ENCODE peak calls at places on chromosomes 12 and 14, in four cellular contexts. One of them, this sample, is unnamed.

GRCh38 chr12:9134981-9135628 is 19.4 kb upstream of the A2M start:
- DNase-seq in aorta: no peak
- DNase-seq in stomach: no peak
- DNase-seq in esophagus muscularis mucosa: no peak
- DNase-seq in this sample: no peak

GRCh38 chr12:67460388-67460787 is 188.2 kb upstream of the DYRK2 start:
- DNase-seq in aorta: no peak
- DNase-seq in stomach: no peak
- DNase-seq in esophagus muscularis mucosa: no peak
- DNase-seq in this sample: no peak

GRCh38 chr12:62893276-62893675 is 41.7 kb downstream of the PPM1H start:
- DNase-seq in aorta: no peak
- DNase-seq in stomach: no peak
- DNase-seq in esophagus muscularis mucosa: no peak
- DNase-seq in this sample: no peak

GRCh38 chr12:102504871-102505270 is 24.5 kb upstream of the IGF1 start:
- DNase-seq in aorta: no peak
- DNase-seq in stomach: no peak
- DNase-seq in esophagus muscularis mucosa: no peak
- DNase-seq in this sample: no peak

GRCh38 chr12:30587782-30588181 is 107.9 kb downstream of the IPO8 start:
- DNase-seq in aorta: no peak
- DNase-seq in stomach: no peak
- DNase-seq in esophagus muscularis mucosa: no peak
- DNase-seq in this sample: no peak

GRCh38 chr14:101054671-101055070 is 151.1 kb upstream of the RTL1 start:
- DNase-seq in aorta: no peak
- DNase-seq in stomach: no peak
- DNase-seq in esophagus muscularis mucosa: no peak
- DNase-seq in this sample: no peak

GRCh38 chr12:130862161-130862560 is 9.7 kb upstream of the RAN start:
- DNase-seq in aorta: peak
- DNase-seq in stomach: no peak
- DNase-seq in esophagus muscularis mucosa: no peak
- DNase-seq in this sample: no peak

GRCh38 chr12:76883826-76884225 is 5.0 kb upstream of the CSRP2 start:
- DNase-seq in aorta: no peak
- DNase-seq in stomach: no peak
- DNase-seq in esophagus muscularis mucosa: no peak
- DNase-seq in this sample: peak

GRCh38 chr12:76747245-76747644 is 16.7 kb upstream of the ZDHHC17 start:
- DNase-seq in aorta: no peak
- DNase-seq in stomach: no peak
- DNase-seq in esophagus muscularis mucosa: no peak
- DNase-seq in this sample: no peak

GRCh38 chr14:92414685-92415084 is 91.7 kb downstream of the SLC24A4 start:
- DNase-seq in aorta: no peak
- DNase-seq in stomach: no peak
- DNase-seq in esophagus muscularis mucosa: no peak
- DNase-seq in this sample: no peak

GRCh38 chr14:20305265-20306078 is at the start of gene TTC5:
- DNase-seq in aorta: peak
- DNase-seq in stomach: peak
- DNase-seq in esophagus muscularis mucosa: peak
- DNase-seq in this sample: peak

GRCh38 chr12:132194056-132194455 is 49.8 kb downstream of the NOC4L start:
- DNase-seq in aorta: no peak
- DNase-seq in stomach: no peak
- DNase-seq in esophagus muscularis mucosa: no peak
- DNase-seq in this sample: peak

GRCh38 chr12:27285395-27285794 is 41.3 kb downstream of the STK38L start:
- DNase-seq in aorta: no peak
- DNase-seq in stomach: no peak
- DNase-seq in esophagus muscularis mucosa: no peak
- DNase-seq in this sample: peak

GRCh38 chr12:75558262-75558661 is 46.9 kb upstream of the KRR1 start:
- DNase-seq in aorta: no peak
- DNase-seq in stomach: no peak
- DNase-seq in esophagus muscularis mucosa: no peak
- DNase-seq in this sample: no peak

GRCh38 chr12:34294671-34295365 is 272.5 kb downstream of the ALG10 start:
- DNase-seq in aorta: peak
- DNase-seq in stomach: no peak
- DNase-seq in esophagus muscularis mucosa: no peak
- DNase-seq in this sample: no peak

GRCh38 chr14:88533203-88533602 is 21.6 kb downstream of the PTPN21 start:
- DNase-seq in aorta: no peak
- DNase-seq in stomach: no peak
- DNase-seq in esophagus muscularis mucosa: no peak
- DNase-seq in this sample: no peak

GRCh38 chr14:75793806-75794205 is 132.8 kb downstream of the TTLL5 start:
- DNase-seq in aorta: no peak
- DNase-seq in stomach: no peak
- DNase-seq in esophagus muscularis mucosa: no peak
- DNase-seq in this sample: peak

GRCh38 chr14:32457213-32457920 is 128.3 kb downstream of the AKAP6 start:
- DNase-seq in aorta: no peak
- DNase-seq in stomach: no peak
- DNase-seq in esophagus muscularis mucosa: no peak
- DNase-seq in this sample: peak

GRCh38 chr12:107684990-107685359 is 624 bp upstream of the PWP1 start:
- DNase-seq in aorta: no peak
- DNase-seq in stomach: no peak
- DNase-seq in esophagus muscularis mucosa: no peak
- DNase-seq in this sample: peak

GRCh38 chr14:101585211-101585610 is 23.9 kb downstream of the DIO3 start:
- DNase-seq in aorta: no peak
- DNase-seq in stomach: no peak
- DNase-seq in esophagus muscularis mucosa: no peak
- DNase-seq in this sample: no peak

GRCh38 chr14:51176819-51177218 is 63.2 kb upstream of the TMX1 start:
- DNase-seq in aorta: no peak
- DNase-seq in stomach: no peak
- DNase-seq in esophagus muscularis mucosa: no peak
- DNase-seq in this sample: no peak

GRCh38 chr14:58368951-58369350 is 26.8 kb upstream of the TOMM20L start:
- DNase-seq in aorta: no peak
- DNase-seq in stomach: no peak
- DNase-seq in esophagus muscularis mucosa: no peak
- DNase-seq in this sample: peak

GRCh38 chr12:82756303-82756702 is 69.6 kb downstream of the TMTC2 start:
- DNase-seq in aorta: no peak
- DNase-seq in stomach: no peak
- DNase-seq in esophagus muscularis mucosa: no peak
- DNase-seq in this sample: no peak

GRCh38 chr12:67826148-67826547 is 163.1 kb upstream of the IFNG-AS1 start:
- DNase-seq in aorta: no peak
- DNase-seq in stomach: no peak
- DNase-seq in esophagus muscularis mucosa: no peak
- DNase-seq in this sample: peak

GRCh38 chr12:24297516-24297915 is 348.0 kb upstream of the SOX5 start:
- DNase-seq in aorta: no peak
- DNase-seq in stomach: no peak
- DNase-seq in esophagus muscularis mucosa: no peak
- DNase-seq in this sample: no peak

GRCh38 chr12:113820842-113821241 is 145.3 kb downstream of the RBM19 start:
- DNase-seq in aorta: no peak
- DNase-seq in stomach: no peak
- DNase-seq in esophagus muscularis mucosa: no peak
- DNase-seq in this sample: no peak

GRCh38 chr12:18905134-18905533 is 167.2 kb downstream of the CAPZA3 start:
- DNase-seq in aorta: no peak
- DNase-seq in stomach: no peak
- DNase-seq in esophagus muscularis mucosa: no peak
- DNase-seq in this sample: no peak

GRCh38 chr12:57477710-57478681 is 1.7 kb downstream of the ARHGAP9 start:
- DNase-seq in aorta: peak
- DNase-seq in stomach: no peak
- DNase-seq in esophagus muscularis mucosa: no peak
- DNase-seq in this sample: no peak

GRCh38 chr12:76952995-76953394 is 74.2 kb upstream of the CSRP2 start:
- DNase-seq in aorta: no peak
- DNase-seq in stomach: no peak
- DNase-seq in esophagus muscularis mucosa: no peak
- DNase-seq in this sample: peak

GRCh38 chr14:77219591-77219990 is 38.0 kb downstream of the TMEM63C start:
- DNase-seq in aorta: no peak
- DNase-seq in stomach: peak
- DNase-seq in esophagus muscularis mucosa: no peak
- DNase-seq in this sample: no peak

GRCh38 chr14:57617510-57617909 is 123.9 kb upstream of the CCDC198 start:
- DNase-seq in aorta: no peak
- DNase-seq in stomach: no peak
- DNase-seq in esophagus muscularis mucosa: no peak
- DNase-seq in this sample: no peak

GRCh38 chr12:13177373-13177772 is 19.2 kb upstream of the EMP1 start:
- DNase-seq in aorta: no peak
- DNase-seq in stomach: no peak
- DNase-seq in esophagus muscularis mucosa: peak
- DNase-seq in this sample: peak

GRCh38 chr12:93784339-93785086 is 107.3 kb downstream of the CRADD start:
- DNase-seq in aorta: no peak
- DNase-seq in stomach: no peak
- DNase-seq in esophagus muscularis mucosa: peak
- DNase-seq in this sample: peak

GRCh38 chr12:131830335-131831020 is 2.3 kb downstream of the MMP17 start:
- DNase-seq in aorta: peak
- DNase-seq in stomach: peak
- DNase-seq in esophagus muscularis mucosa: peak
- DNase-seq in this sample: peak

GRCh38 chr14:61468063-61468825 is 146.9 kb downstream of the PRKCH start:
- DNase-seq in aorta: no peak
- DNase-seq in stomach: no peak
- DNase-seq in esophagus muscularis mucosa: peak
- DNase-seq in this sample: no peak

GRCh38 chr14:23433457-23433856 is 2.0 kb downstream of the MYH7 start:
- DNase-seq in aorta: no peak
- DNase-seq in stomach: no peak
- DNase-seq in esophagus muscularis mucosa: no peak
- DNase-seq in this sample: no peak

DNA sequence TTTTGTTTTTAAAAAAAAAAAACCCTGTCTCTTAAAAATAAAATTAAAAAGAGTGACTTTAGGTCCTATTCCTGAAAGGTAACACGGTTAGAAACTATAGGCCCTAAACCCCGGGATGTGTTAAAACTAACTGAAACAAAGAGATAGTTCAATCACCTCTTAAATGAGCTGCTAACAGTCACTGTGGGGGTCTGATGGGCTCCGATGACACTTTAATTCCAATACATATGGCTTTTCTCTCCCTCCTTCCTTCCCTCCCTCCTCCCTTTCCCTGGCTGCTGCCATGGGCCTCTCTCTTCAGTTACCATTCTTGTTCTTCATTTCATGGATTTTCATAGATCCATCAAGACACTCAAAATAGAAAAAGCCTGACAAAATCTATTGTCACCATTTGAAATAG is 76.6 kb downstream of the RNF34 start:
- DNase-seq in aorta: no peak
- DNase-seq in stomach: no peak
- DNase-seq in esophagus muscularis mucosa: no peak
- DNase-seq in this sample: no peak
- H3K27ac ChIP-seq in aorta: no peak
- H3K27ac ChIP-seq in stomach: no peak
- H3K27ac ChIP-seq in esophagus muscularis mucosa: no peak
- H3K27ac ChIP-seq in this sample: no peak

DNA sequence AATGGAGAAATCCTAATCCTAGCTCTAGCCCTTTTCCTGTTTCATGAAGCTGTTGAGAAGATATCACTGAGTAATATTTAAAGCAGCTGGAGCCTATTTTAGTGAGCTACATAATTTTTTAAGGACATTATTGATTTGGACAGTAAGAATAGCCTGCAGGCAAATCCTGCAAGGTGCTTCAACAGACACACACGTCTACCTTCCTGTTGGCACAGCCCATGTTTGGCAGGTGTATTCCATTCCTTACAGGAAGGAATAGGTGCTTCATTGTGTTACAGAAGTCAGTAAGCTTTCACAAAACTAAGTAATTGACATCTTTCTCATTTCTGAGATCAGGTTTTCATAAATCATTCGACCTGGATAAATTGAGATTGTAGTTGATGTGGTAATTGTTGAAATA is 50.6 kb downstream of the FOXA1 start:
- DNase-seq in aorta: no peak
- DNase-seq in stomach: peak
- DNase-seq in esophagus muscularis mucosa: no peak
- DNase-seq in this sample: no peak
- H3K27ac ChIP-seq in aorta: no peak
- H3K27ac ChIP-seq in stomach: no peak
- H3K27ac ChIP-seq in esophagus muscularis mucosa: no peak
- H3K27ac ChIP-seq in this sample: no peak

GRCh38 chr12:124153396-124153795 is 141.5 kb upstream of the RFLNA start:
- DNase-seq in aorta: no peak
- DNase-seq in stomach: no peak
- DNase-seq in esophagus muscularis mucosa: no peak
- DNase-seq in this sample: no peak
- H3K27ac ChIP-seq in aorta: no peak
- H3K27ac ChIP-seq in stomach: no peak
- H3K27ac ChIP-seq in esophagus muscularis mucosa: no peak
- H3K27ac ChIP-seq in this sample: no peak

GRCh38 chr14:63887899-63888298 is 35.1 kb downstream of the SYNE2 start:
- DNase-seq in aorta: no peak
- DNase-seq in stomach: no peak
- DNase-seq in esophagus muscularis mucosa: no peak
- DNase-seq in this sample: no peak

GRCh38 chr14:63891148-63891964 is 38.6 kb downstream of the SYNE2 start:
- DNase-seq in aorta: no peak
- DNase-seq in stomach: no peak
- DNase-seq in esophagus muscularis mucosa: no peak
- DNase-seq in this sample: no peak

GRCh38 chr14:63895510-63895909 is 42.7 kb downstream of the SYNE2 start:
- DNase-seq in aorta: no peak
- DNase-seq in stomach: no peak
- DNase-seq in esophagus muscularis mucosa: no peak
- DNase-seq in this sample: no peak

GRCh38 chr14:63893701-63894458 is 41.1 kb downstream of the SYNE2 start:
- DNase-seq in aorta: peak
- DNase-seq in stomach: peak
- DNase-seq in esophagus muscularis mucosa: no peak
- DNase-seq in this sample: peak

DNA sequence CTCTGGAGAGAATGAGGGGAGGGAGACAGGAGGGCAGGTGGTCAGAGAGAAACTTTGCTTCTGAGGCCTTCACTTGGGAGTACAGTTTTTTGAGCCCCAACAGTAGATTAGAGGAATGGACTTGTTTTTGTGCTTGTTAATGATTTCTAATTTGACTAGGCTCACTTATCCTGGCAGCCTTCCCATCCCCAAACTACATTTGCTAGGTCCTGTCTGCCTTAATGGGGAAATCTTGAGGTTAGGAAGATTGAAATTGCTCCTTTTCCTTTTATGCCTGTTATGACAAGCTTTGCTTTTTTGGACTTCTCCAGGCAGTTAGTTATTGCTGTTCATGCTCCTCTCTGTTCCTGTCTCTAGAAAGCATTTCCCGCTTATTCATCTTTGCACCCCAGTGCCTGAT is 37.7 kb downstream of the SYNE2 start:
- DNase-seq in aorta: no peak
- DNase-seq in stomach: no peak
- DNase-seq in esophagus muscularis mucosa: no peak
- DNase-seq in this sample: no peak
- H3K27ac ChIP-seq in aorta: peak
- H3K27ac ChIP-seq in stomach: peak
- H3K27ac ChIP-seq in esophagus muscularis mucosa: peak
- H3K27ac ChIP-seq in this sample: no peak

This sample was measured in GM23248.